ENCODE peak calls at places on chromosomes 13 and 19, in ten cellular contexts. B is tibial artery, H is AG10803, E is heart right ventricle, P is cardiac fibroblast, V is GM23338, J is foreskin fibroblast, M is fibroblast of the aortic adventitia, X is AG09309, W is AG04450. S is an unnamed sample.

GRCh38 chr19:46537136-46538097 is 41.8 kb upstream of the PNMA8B start:
- DNase-seq in M (peak), P (peak), B (peak), E (peak), X (no peak), W (no peak), H (peak), V (peak), J (peak), S (no peak)

GRCh38 chr19:5484398-5485285 is 29.4 kb downstream of the ZNRF4 start:
- DNase-seq in E (no peak), X (no peak), P (no peak), V (peak), J (no peak), W (peak), B (no peak), M (no peak), H (no peak), S (no peak)

GRCh38 chr13:26991508-26992181 is 180.0 kb downstream of the USP12 start:
- DNase-seq in V (no peak), J (no peak), W (no peak), E (no peak), P (no peak), H (no peak), M (no peak), X (no peak), B (no peak), S (no peak)

GRCh38 chr19:8611890-8612806 is 1.6 kb upstream of the ADAMTS10 start:
- DNase-seq in X (peak), V (peak), M (peak), E (peak), J (peak), P (peak), H (peak), W (no peak), B (peak), S (no peak)

GRCh38 chr13:104414181-104414580 is 1348.0 kb upstream of the SLC10A2 start:
- DNase-seq in W (no peak), X (no peak), H (no peak), P (no peak), E (no peak), M (no peak), V (no peak), J (no peak), B (no peak), S (no peak)

GRCh38 chr13:45219938-45220375 is 19.1 kb upstream of the KCTD4 start:
- DNase-seq in V (peak), E (no peak), P (peak), W (no peak), J (peak), B (no peak), M (peak), H (peak), X (peak), S (peak)

GRCh38 chr13:84655677-84656076 is 773.4 kb upstream of the SLITRK1 start:
- DNase-seq in J (peak), P (peak), E (no peak), H (peak), W (no peak), X (no peak), M (no peak), V (peak), B (no peak), S (no peak)

GRCh38 chr13:35789335-35790166 is 313.1 kb upstream of the MAB21L1 start:
- DNase-seq in E (no peak), X (no peak), V (peak), H (peak), M (peak), W (no peak), B (no peak), P (peak), J (peak), S (peak)

GRCh38 chr13:45393941-45394570 is 24.1 kb downstream of the SLC25A30 start:
- DNase-seq in W (no peak), X (no peak), V (peak), H (peak), M (peak), B (no peak), J (peak), E (no peak), P (peak), S (no peak)

GRCh38 chr13:40916207-40916998 is 102.7 kb downstream of the ELF1 start:
- DNase-seq in V (no peak), E (no peak), P (peak), W (no peak), M (peak), J (peak), B (no peak), X (no peak), H (peak), S (peak)

GRCh38 chr13:51997641-51998330 is 13.5 kb downstream of the ATP7B start:
- DNase-seq in J (no peak), B (no peak), P (no peak), E (no peak), V (peak), X (no peak), W (no peak), H (no peak), M (no peak), S (no peak)

GRCh38 chr13:112885242-112885781 is 83.7 kb upstream of the MCF2L start:
- DNase-seq in V (no peak), W (no peak), P (no peak), E (no peak), H (no peak), J (no peak), B (no peak), X (no peak), M (no peak), S (no peak)
- H3K4me3 ChIP-seq in V (no peak), W (no peak), P (no peak), E (no peak), H (no peak), J (no peak), B (no peak), X (no peak), M (no peak), S (no peak)

GRCh38 chr13:29774830-29775229 is 75.6 kb downstream of the UBL3 start:
- DNase-seq in J (no peak), P (no peak), W (no peak), E (no peak), M (no peak), H (no peak), B (no peak), V (no peak), X (no peak), S (no peak)

GRCh38 chr13:29767006-29767405 is 83.4 kb downstream of the UBL3 start:
- DNase-seq in V (no peak), M (no peak), W (no peak), E (no peak), B (no peak), X (no peak), J (no peak), P (no peak), H (peak), S (no peak)

DNA sequence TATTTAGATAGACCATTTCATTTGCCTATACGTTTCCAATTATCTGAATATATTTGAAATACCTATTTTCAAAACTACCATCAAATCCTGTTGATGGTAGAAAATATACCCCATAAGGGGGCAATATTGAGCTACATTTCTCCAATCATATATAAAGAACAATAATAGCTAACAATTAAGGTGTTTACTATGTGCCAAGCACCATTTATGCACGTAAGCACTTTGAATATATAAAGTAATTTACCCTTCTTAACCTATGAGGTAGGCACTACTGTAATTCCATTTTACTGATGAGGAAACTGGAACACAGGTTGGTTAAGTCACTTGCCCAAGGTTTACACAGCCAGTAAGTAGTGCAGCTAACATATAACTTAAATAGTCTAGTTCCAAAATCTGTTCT is 79.2 kb downstream of the UBL3 start:
- DNase-seq in E (no peak), P (peak), X (no peak), M (peak), H (peak), J (peak), B (no peak), V (peak), W (no peak), S (no peak)
- TF ChIP-seq CTCF in E (peak), P (no peak), X (peak), M (peak), H (peak), J (peak), B (peak), V (no peak), W (peak), S (peak)

GRCh38 chr19:39430675-39431593 is 4.8 kb downstream of the RPS16 start:
- DNase-seq in M (peak), X (no peak), J (peak), H (peak), B (no peak), P (peak), V (peak), E (no peak), W (peak), S (peak)
- H3K4me3 ChIP-seq in M (no peak), X (no peak), J (no peak), H (no peak), B (no peak), P (peak), V (no peak), E (no peak), W (peak), S (no peak)

GRCh38 chr19:50602935-50603334 is 34.7 kb upstream of the LRRC4B start:
- DNase-seq in V (no peak), X (no peak), E (no peak), B (no peak), W (no peak), P (no peak), H (no peak), M (no peak), J (no peak), S (no peak)
- TF ChIP-seq CTCF in V (no peak), X (no peak), E (no peak), B (no peak), W (no peak), P (no peak), H (no peak), M (no peak), J (no peak), S (no peak)

DNA sequence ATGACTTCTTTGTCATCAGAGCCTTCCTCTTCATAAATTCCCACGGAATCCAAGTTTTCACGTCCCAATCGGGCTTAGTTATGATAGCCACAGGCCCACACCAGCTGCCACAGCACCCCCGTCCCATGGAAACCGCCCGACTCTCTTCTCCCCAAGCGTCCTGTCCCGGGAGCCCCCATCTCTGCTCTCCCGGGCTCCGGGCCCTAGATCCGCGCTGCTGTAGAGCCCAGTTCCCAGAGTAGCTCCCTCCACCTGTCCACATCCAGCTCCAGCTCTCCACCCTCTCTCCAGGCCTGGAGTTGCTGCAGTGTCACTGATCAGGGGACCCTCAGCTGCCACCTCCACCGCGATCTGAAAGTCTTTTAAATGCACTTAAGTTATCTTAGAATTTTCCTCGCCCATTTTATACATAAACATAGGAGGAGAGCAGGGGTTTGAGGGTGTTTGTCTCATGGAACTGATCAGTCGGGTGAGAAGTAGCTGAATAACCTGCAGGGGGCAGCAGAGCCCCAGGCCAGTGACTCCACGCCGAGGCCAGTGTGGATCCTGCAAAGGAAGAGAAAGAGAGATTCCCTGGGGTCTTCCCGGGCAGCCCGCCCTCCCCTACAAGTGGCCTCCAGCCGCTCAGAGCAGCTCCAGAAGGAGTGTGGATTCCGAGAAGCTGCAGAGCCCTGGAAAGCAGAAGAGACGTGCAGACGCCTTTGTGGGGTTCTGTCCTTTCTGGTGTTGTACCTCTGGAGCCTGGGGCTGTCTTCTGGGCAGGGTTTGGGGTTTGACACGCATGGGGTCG is 1.1 kb upstream of the ZNF763 start:
- DNase-seq in H (peak), M (peak), B (peak), X (no peak), W (no peak), P (peak), E (peak), J (peak), V (peak), S (no peak)
- H3K4me3 ChIP-seq in H (no peak), M (no peak), B (peak), X (no peak), W (no peak), P (no peak), E (peak), J (no peak), V (peak), S (no peak)

DNA sequence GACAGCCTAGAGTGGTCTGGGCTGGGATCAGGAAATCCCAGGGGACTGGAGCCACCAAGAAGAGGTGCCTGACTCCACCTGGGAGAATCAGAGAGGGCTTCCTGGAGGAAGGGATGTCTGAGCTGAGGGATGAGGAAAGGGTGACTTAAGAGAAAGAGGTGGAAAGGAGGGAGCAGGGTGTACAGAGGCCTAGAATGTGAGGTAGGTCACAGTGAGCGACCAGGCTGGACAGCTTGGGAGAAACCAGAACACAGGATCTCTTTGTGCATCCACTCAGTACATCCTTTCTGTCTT is 1.0 kb downstream of the TBCB start:
- DNase-seq in W (no peak), X (no peak), E (no peak), B (no peak), H (no peak), M (no peak), V (no peak), J (no peak), P (no peak), S (no peak)
- TF ChIP-seq CTCF in W (no peak), X (no peak), E (no peak), B (no peak), H (no peak), M (no peak), V (no peak), J (no peak), P (no peak), S (no peak)

GRCh38 chr13:50224534-50224933 is 209.3 kb downstream of the KCNRG start:
- DNase-seq in V (no peak), H (peak), W (no peak), E (no peak), M (no peak), J (peak), X (peak), B (no peak), P (peak), S (no peak)
- H3K4me3 ChIP-seq in V (no peak), H (no peak), W (no peak), E (no peak), M (no peak), J (no peak), X (no peak), B (no peak), P (no peak), S (no peak)

DNA sequence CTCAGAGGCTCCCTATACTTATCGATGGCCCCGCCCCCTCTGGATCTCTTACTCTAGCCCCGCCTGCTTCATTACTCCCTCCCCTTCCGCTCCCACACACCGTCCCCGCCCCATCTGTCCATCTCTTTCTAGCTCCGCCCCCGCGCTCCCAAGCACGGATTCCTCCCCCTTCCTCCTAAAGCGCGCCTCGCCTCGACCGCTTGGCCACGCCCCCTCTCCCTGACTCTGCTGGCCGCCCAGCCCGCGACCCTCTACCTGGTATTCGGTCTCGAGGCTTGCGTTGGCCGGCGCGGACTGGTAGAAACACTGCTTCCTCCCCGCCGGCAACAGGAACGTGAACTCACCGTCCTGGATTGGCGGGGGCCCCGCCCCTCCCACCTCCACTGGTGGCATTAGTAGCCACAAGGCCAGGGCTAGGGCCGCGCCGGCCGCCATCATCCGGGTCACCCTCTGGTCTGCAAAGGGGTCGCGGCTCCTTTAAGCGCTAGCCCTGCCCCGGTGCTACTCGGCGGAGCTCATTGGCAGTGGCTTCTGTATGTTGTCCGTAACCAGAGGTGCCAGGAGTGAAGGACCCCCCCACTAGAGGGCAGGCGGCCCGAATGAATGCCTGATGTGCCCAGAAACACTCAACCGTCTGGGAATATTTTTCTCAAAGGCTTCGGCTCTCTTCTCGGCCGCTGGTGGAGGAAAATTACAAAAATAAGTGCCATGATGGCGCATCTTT is at the start of gene TMED1:
- DNase-seq in X (peak), H (peak), E (peak), V (peak), M (peak), J (peak), W (peak), P (peak), B (peak), S (peak)
- TF ChIP-seq CTCF in X (no peak), H (peak), E (peak), V (peak), M (peak), J (no peak), W (peak), P (peak), B (peak), S (peak)

GRCh38 chr13:39821977-39822376 is 166.5 kb downstream of the COG6 start:
- DNase-seq in X (no peak), E (no peak), H (no peak), P (no peak), J (no peak), B (no peak), V (no peak), W (no peak), M (no peak), S (no peak)
- H3K4me3 ChIP-seq in X (no peak), E (no peak), H (no peak), P (no peak), J (no peak), B (no peak), V (no peak), W (no peak), M (no peak), S (no peak)

GRCh38 chr19:44003461-44004134 is 841 bp downstream of the ZNF230 start:
- DNase-seq in E (no peak), B (no peak), P (peak), X (no peak), M (peak), V (peak), H (no peak), W (no peak), J (peak), S (no peak)
- TF ChIP-seq CTCF in E (no peak), B (no peak), P (no peak), X (peak), M (peak), V (no peak), H (no peak), W (no peak), J (no peak), S (no peak)

S was measured in HFF-Myc.